ENCODE peak calls at places on chromosome X, in seven cellular contexts. A, T, C, I, D, S and U are unnamed samples.
A peak's percentile ranks its signal among the peaks of the same experiment; 100 is the strongest.

GRCh38 chrX:74450803-74451449 is 29.6 kb downstream of the SLC16A2 start:
- DNase-seq in A (no peak), T (peak; percentile 87), C (no peak), I (peak; percentile 61), D (peak; percentile 77), S (peak; percentile 83), U (no peak)

GRCh38 chrX:20067709-20068315 is 48.9 kb downstream of the MAP7D2 start:
- DNase-seq in A (peak; percentile 76), T (peak; percentile 91), C (no peak), I (peak; percentile 79), D (peak; percentile 74), S (peak; percentile 65), U (no peak)

GRCh38 chrX:35392232-35392631 is 405.9 kb upstream of the MAGEB16 start:
- DNase-seq in A (no peak), T (no peak), C (no peak), I (no peak), D (no peak), S (no peak), U (no peak)

GRCh38 chrX:101391831-101392230 is 1.0 kb downstream of the RPL36A start:
- DNase-seq in A (no peak), T (no peak), C (no peak), I (no peak), D (no peak), S (no peak), U (no peak)

GRCh38 chrX:78712381-78712780 is 35.1 kb upstream of the LPAR4 start:
- DNase-seq in A (no peak), T (no peak), C (no peak), I (no peak), D (no peak), S (no peak), U (no peak)

GRCh38 chrX:139881130-139881529 is 51.7 kb downstream of the ATP11C start:
- DNase-seq in A (no peak), T (no peak), C (no peak), I (no peak), D (peak; percentile 20), S (no peak), U (peak; percentile 27)

GRCh38 chrX:23890933-23891332 is 16.8 kb downstream of the APOO start:
- DNase-seq in A (no peak), T (peak; percentile 24), C (no peak), I (no peak), D (no peak), S (no peak), U (no peak)

GRCh38 chrX:145405012-145405411 is 157.7 kb downstream of the SPANXN1 start:
- DNase-seq in A (no peak), T (peak; percentile 70), C (peak; percentile 9), I (no peak), D (peak; percentile 10), S (peak; percentile 7), U (peak; percentile 18)

GRCh38 chrX:48025561-48025960 is 18.8 kb downstream of the SPACA5 start:
- DNase-seq in A (no peak), T (peak; percentile 76), C (peak; percentile 50), I (peak; percentile 42), D (peak; percentile 43), S (peak; percentile 33), U (peak; percentile 32)

GRCh38 chrX:64571011-64571410 is 175.8 kb upstream of the MTMR8 start:
- DNase-seq in A (no peak), T (no peak), C (no peak), I (no peak), D (no peak), S (no peak), U (no peak)

GRCh38 chrX:7316887-7317286 is 168.9 kb upstream of the PUDP start:
- DNase-seq in A (no peak), T (peak; percentile 1), C (no peak), I (peak; percentile 28), D (peak; percentile 26), S (no peak), U (no peak)

GRCh38 chrX:129772796-129773431 is 6.8 kb upstream of the SASH3 start:
- DNase-seq in A (peak; percentile 51), T (no peak), C (peak; percentile 57), I (no peak), D (no peak), S (no peak), U (no peak)

GRCh38 chrX:103386332-103386731 is 10.0 kb downstream of the BEX3 start:
- DNase-seq in A (no peak), T (no peak), C (no peak), I (no peak), D (no peak), S (no peak), U (no peak)

GRCh38 chrX:105872921-105873320 is 50.6 kb downstream of the NRK start:
- DNase-seq in A (no peak), T (peak; percentile 35), C (no peak), I (no peak), D (no peak), S (peak; percentile 0), U (no peak)

GRCh38 chrX:68498044-68498507 is 775 bp upstream of the YIPF6 start:
- DNase-seq in A (no peak), T (no peak), C (peak; percentile 8), I (no peak), D (no peak), S (no peak), U (no peak)

GRCh38 chrX:14291626-14292025 is 237.7 kb upstream of the GLRA2 start:
- DNase-seq in A (no peak), T (no peak), C (no peak), I (no peak), D (no peak), S (no peak), U (no peak)

GRCh38 chrX:116114999-116115398 is 55.5 kb upstream of the AGTR2 start:
- DNase-seq in A (no peak), T (no peak), C (no peak), I (no peak), D (no peak), S (no peak), U (no peak)

GRCh38 chrX:46710425-46710824 is 48.5 kb downstream of the SLC9A7 start:
- DNase-seq in A (no peak), T (peak; percentile 70), C (no peak), I (no peak), D (peak; percentile 14), S (no peak), U (no peak)

GRCh38 chrX:51144828-51145442 is 187.7 kb upstream of the NUDT10 start:
- DNase-seq in A (no peak), T (peak; percentile 61), C (peak; percentile 44), I (peak; percentile 16), D (peak; percentile 17), S (peak; percentile 2), U (peak; percentile 36)

GRCh38 chrX:153946910-153947769 is 2.7 kb upstream of the RENBP start:
- DNase-seq in A (peak; percentile 71), T (peak; percentile 84), C (peak; percentile 83), I (peak; percentile 65), D (peak; percentile 82), S (peak; percentile 50), U (peak; percentile 79)

GRCh38 chrX:19721726-19722370 is 165.6 kb downstream of the SH3KBP1 start:
- DNase-seq in A (no peak), T (no peak), C (no peak), I (no peak), D (no peak), S (peak; percentile 6), U (no peak)

GRCh38 chrX:30713061-30713525 is 59.9 kb downstream of the GK start:
- DNase-seq in A (peak; percentile 36), T (peak; percentile 65), C (peak; percentile 58), I (peak; percentile 38), D (peak; percentile 38), S (peak; percentile 22), U (peak; percentile 38)

GRCh38 chrX:10040961-10041360 is 73.8 kb downstream of the CLDN34 start:
- DNase-seq in A (no peak), T (no peak), C (no peak), I (no peak), D (no peak), S (no peak), U (no peak)

GRCh38 chrX:17500145-17500579 is 125.2 kb downstream of the NHS start:
- DNase-seq in A (no peak), T (no peak), C (no peak), I (no peak), D (peak; percentile 29), S (no peak), U (no peak)

GRCh38 chrX:138487866-138488265 is 223.7 kb downstream of the FGF13 start:
- DNase-seq in A (no peak), T (no peak), C (no peak), I (no peak), D (no peak), S (no peak), U (peak; percentile 0)

GRCh38 chrX:71917621-71918341 is 7.1 kb downstream of the NHSL2 start:
- DNase-seq in A (no peak), T (peak; percentile 20), C (no peak), I (no peak), D (no peak), S (no peak), U (no peak)

GRCh38 chrX:42131856-42132255 is 208.5 kb upstream of the CASK start:
- DNase-seq in A (no peak), T (peak; percentile 39), C (no peak), I (no peak), D (peak; percentile 11), S (no peak), U (no peak)

GRCh38 chrX:65677954-65678469 is 10.6 kb downstream of the MSN start:
- DNase-seq in A (no peak), T (peak; percentile 87), C (no peak), I (peak; percentile 81), D (peak; percentile 70), S (peak; percentile 90), U (no peak)

GRCh38 chrX:20414066-20414465 is 147.4 kb upstream of the RPS6KA3 start:
- DNase-seq in A (no peak), T (no peak), C (no peak), I (no peak), D (no peak), S (no peak), U (no peak)

GRCh38 chrX:75547137-75547536 is 24.3 kb upstream of the ZDHHC15 start:
- DNase-seq in A (no peak), T (no peak), C (no peak), I (no peak), D (no peak), S (no peak), U (no peak)

GRCh38 chrX:135112096-135112729 is 8.1 kb downstream of the ETDB start:
- DNase-seq in A (no peak), T (peak; percentile 49), C (peak; percentile 41), I (no peak), D (no peak), S (no peak), U (peak; percentile 41)